ENCODE peak calls at places on chromosomes 7 and 10, in five cellular contexts. C, F, I, A and O are unnamed samples.

GRCh38 chr10:43073191-43073590 is 3.7 kb upstream of the RET start:
- DNase-seq in F (no peak), I (no peak), C (no peak), A (no peak), O (no peak)

GRCh38 chr7:16619979-16620408 is 25.6 kb downstream of the ANKMY2 start:
- DNase-seq in C (peak; percentile 19), I (no peak), F (no peak), A (no peak), O (peak; percentile 35)

GRCh38 chr7:64625114-64626082 is 40.5 kb upstream of the ZNF107 start:
- DNase-seq in F (no peak), I (no peak), A (no peak), C (no peak), O (peak; percentile 4)

GRCh38 chr10:12484945-12485805 is 135.8 kb downstream of the CAMK1D start:
- DNase-seq in F (no peak), C (no peak), A (no peak), I (peak; percentile 56), O (no peak)

GRCh38 chr7:359776-360361 is 69.9 kb downstream of the FOXL3 start:
- DNase-seq in I (peak; percentile 36), A (no peak), C (no peak), F (no peak), O (no peak)

GRCh38 chr10:117441366-117441765 is 66.1 kb upstream of the PDZD8 start:
- DNase-seq in A (no peak), F (no peak), C (no peak), I (no peak), O (no peak)

GRCh38 chr10:73609116-73609515 is 18.0 kb upstream of the USP54 start:
- DNase-seq in A (no peak), I (no peak), F (no peak), C (no peak), O (no peak)

GRCh38 chr10:57015187-57015586 is 654.1 kb upstream of the ZWINT start:
- DNase-seq in I (no peak), F (no peak), C (no peak), A (no peak), O (no peak)

GRCh38 chr7:44629825-44630580 is 23.6 kb downstream of the OGDH start:
- DNase-seq in C (no peak), I (no peak), F (no peak), A (no peak), O (no peak)

GRCh38 chr10:132939957-132940790 is 2.2 kb downstream of the CFAP46 start:
- DNase-seq in C (peak; percentile 28), F (peak; percentile 11), A (no peak), I (no peak), O (peak; percentile 63)

GRCh38 chr10:29692121-29692539 is 57.4 kb upstream of the SVIL start:
- DNase-seq in C (peak; percentile 48), I (no peak), A (no peak), F (no peak), O (peak; percentile 26)

GRCh38 chr7:159370-160270 is 32.8 kb upstream of the FAM20C start:
- DNase-seq in I (peak; percentile 77), C (no peak), A (no peak), F (no peak), O (no peak)

GRCh38 chr7:27167170-27167505 is 1.8 kb upstream of the HOXA9 start:
- DNase-seq in A (no peak), I (peak; percentile 55), C (no peak), F (no peak), O (no peak)

GRCh38 chr10:32963102-32963501 is 5.1 kb upstream of the ITGB1 start:
- DNase-seq in F (peak; percentile 50), C (peak; percentile 74), A (no peak), I (no peak), O (peak; percentile 92)

GRCh38 chr10:32961343-32961891 is 3.4 kb upstream of the ITGB1 start:
- DNase-seq in I (no peak), A (no peak), F (no peak), C (no peak), O (no peak)

GRCh38 chr10:32960022-32960421 is 2.0 kb upstream of the ITGB1 start:
- DNase-seq in F (no peak), I (no peak), C (no peak), A (no peak), O (peak; percentile 46)

GRCh38 chr10:32962541-32962940 is 4.5 kb upstream of the ITGB1 start:
- DNase-seq in F (no peak), C (no peak), I (no peak), A (no peak), O (no peak)

GRCh38 chr10:32961892-32962369 is 3.9 kb upstream of the ITGB1 start:
- DNase-seq in F (peak; percentile 73), C (peak; percentile 90), I (no peak), A (no peak), O (peak; percentile 94)
- TF ChIP-seq CTCF in F (peak; percentile 37), C (no peak), I (no peak), A (no peak), O (peak; percentile 52)

DNA sequence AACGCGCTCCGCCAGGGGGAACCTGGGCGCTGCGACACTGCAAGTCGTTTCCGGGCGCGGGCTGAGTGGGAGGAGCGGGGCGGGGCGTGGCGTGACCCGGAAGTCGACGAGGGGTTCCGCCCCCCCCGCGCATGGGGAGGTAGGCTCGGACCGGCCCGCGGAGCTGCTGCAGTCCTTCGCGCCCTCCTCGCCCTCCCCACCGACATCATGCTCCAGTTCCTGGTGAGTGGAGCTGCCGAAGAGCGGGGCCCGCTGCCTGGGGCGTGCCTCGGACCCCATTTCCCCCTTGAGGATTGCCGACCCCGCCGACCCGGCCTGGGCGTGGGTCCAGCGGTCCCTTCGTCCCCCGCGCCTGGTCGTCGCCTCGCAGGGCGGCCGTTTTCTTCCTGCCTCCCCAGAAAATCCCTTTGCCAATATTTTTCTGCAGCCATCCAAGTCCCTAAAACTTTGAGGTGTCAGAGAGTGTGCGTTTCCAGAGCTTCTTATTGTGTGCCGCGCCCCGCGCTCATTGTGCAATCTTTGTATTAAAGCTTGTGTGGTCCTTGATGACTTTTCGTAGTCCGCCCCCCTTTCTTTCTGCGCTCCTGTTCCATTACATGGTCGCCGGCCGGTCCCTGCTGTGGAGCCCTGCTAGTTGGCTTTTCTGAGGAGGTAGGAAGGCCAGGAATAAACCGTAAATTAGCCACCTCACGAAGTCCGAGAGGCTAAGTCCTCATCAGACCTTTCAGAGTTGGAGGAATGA is at the start of gene STMP1:
- DNase-seq in I (peak; percentile 99), F (peak; percentile 86), C (peak; percentile 97), A (peak; percentile 92), O (peak; percentile 97)
- H3K4me3 ChIP-seq in I (peak within 1 kb of the TSS; percentile 99), F (peak within 1 kb of the TSS; percentile 93), C (peak within 1 kb of the TSS; percentile 84), A (peak within 1 kb of the TSS; percentile 97), O (peak within 1 kb of the TSS; percentile 99)

DNA sequence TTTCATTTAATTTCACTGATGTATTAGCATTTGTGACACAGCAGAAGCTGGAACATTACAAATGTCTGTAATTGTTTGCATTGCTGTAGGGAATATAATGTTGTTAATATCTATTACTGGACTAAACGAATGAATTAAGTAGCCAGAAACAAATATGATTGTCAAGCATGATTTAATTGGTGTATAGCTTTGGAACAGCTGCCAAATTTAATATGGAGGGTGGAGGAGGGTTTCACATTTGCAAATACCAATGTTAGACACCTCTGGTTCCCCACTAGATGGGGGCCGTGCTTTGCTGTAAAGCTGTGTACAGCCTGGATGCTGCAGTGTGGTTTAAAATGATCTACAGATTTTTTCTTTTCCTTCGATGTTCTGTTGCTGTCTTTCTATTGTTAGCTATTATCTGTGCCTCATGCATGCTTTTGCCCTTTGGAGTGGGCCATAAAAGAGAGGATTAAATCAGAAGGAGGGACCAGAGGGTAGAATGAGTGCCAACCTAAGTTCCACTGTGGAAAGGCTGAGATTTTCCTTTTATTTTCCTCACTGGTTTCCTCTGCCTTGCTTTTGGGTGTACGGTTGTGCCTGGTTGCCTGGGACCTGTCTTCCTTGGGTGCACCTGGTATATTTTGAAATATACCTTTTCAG is 23.1 kb downstream of the DNAJB9 start:
- DNase-seq in I (no peak), F (no peak), C (no peak), A (no peak), O (peak; percentile 60)
- TF ChIP-seq CTCF in I (no peak), F (peak; percentile 33), C (peak; percentile 37), A (no peak), O (peak; percentile 62)

DNA sequence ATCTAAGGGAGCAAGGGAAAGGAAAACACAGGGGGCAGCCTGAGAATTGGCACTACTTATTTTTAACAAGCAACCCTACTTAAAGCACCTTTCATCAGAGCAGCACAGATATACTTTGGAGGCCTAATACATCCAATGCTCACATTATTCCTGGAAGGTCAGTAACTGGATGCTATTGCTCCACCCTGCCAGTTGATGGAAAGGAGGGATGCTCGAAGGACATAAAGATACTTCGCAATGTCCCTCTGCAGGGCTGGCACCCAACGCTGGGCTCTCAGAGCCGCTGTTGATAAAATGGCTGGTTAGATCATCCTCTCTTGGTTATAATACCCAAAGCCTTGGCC is 307.9 kb upstream of the AOAH start:
- DNase-seq in A (no peak), I (no peak), F (no peak), C (no peak), O (no peak)
- H3K4me3 ChIP-seq in A (no peak overlapping the region), I (no peak overlapping the region), F (no peak overlapping the region), C (no peak overlapping the region), O (no peak overlapping the region)

DNA sequence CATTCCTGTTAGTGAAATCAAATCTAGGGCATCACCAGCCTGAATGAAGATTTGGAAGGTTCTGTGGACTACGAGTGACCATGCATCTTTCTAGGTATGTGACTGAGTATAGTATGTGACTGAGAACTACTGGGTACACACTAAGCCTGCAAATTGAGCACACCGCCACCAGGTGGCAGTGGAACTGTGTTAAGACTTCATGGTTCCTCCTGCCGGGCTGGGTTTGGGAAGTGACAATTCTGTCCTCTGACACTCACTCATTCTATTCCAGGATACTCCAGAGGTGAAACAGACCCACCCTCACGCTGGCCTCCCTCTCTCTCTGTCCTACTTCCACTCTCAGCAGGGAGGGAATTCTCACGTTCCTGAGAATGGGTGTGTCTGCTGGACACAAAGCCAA is 84.0 kb upstream of the TMEM248 start:
- DNase-seq in C (peak; percentile 5), A (peak; percentile 45), I (peak; percentile 57), F (no peak), O (peak; percentile 54)
- TF ChIP-seq CTCF in C (peak; percentile 37), A (peak; percentile 63), I (peak; percentile 50), F (peak; percentile 24), O (peak; percentile 60)